ENCODE peak calls at places on chromosomes 16 and 17, in seven cellular contexts. A is H1, K is right lobe of liver, V is gastrocnemius medialis, I is stomach, R is HCT116, S is transverse colon. X is an unnamed sample.
A peak's percentile ranks its signal among the peaks of the same experiment; 100 is the strongest.

GRCh38 chr16:79007614-79008013 is 592.9 kb downstream of the MAF start:
- DNase-seq in R (no peak), I (no peak), K (no peak), V (no peak), A (no peak), S (no peak), X (no peak)

GRCh38 chr16:89570342-89570923 is 5.1 kb upstream of the CPNE7 start:
- DNase-seq in R (no peak), S (no peak), V (no peak), I (no peak), K (no peak), A (no peak), X (no peak)

GRCh38 chr17:60354223-60354622 is 37.7 kb downstream of the USP32 start:
- DNase-seq in I (no peak), A (no peak), S (no peak), V (no peak), R (no peak), K (no peak), X (no peak)

GRCh38 chr17:36657390-36657762 is 56.0 kb downstream of the MRM1 start:
- DNase-seq in K (no peak), R (no peak), A (no peak), V (no peak), I (no peak), S (no peak), X (no peak)

GRCh38 chr17:16459850-16460550 is 32.0 kb downstream of the LRRC75A start:
- DNase-seq in S (no peak), K (no peak), V (no peak), A (no peak), R (no peak), I (no peak), X (no peak)

GRCh38 chr17:151886-152859 is 14.8 kb downstream of the SCGB1C2 start:
- DNase-seq in I (no peak), K (peak; percentile 10), V (no peak), A (no peak), S (no peak), R (no peak), X (peak; percentile 7)

GRCh38 chr16:22284637-22285515 is 12.3 kb upstream of the POLR3E start:
- DNase-seq in S (no peak), A (no peak), I (no peak), V (no peak), R (no peak), K (no peak), X (no peak)

GRCh38 chr16:49473131-49473530 is 99.5 kb downstream of the C16orf78 start:
- DNase-seq in R (no peak), K (no peak), S (no peak), A (no peak), V (no peak), I (peak; percentile 3), X (no peak)

GRCh38 chr16:72991211-72991610 is 56.7 kb downstream of the ZFHX3 start:
- DNase-seq in V (no peak), I (no peak), R (no peak), S (no peak), K (no peak), A (no peak), X (no peak)

GRCh38 chr17:4739122-4740024 is at the start of the genes CXCL16 and ZMYND15:
- DNase-seq in I (peak; percentile 82), R (no peak), V (peak; percentile 19), K (peak; percentile 79), A (no peak), S (peak; percentile 83), X (peak; percentile 68)

GRCh38 chr16:72800524-72800923 is 247.4 kb downstream of the ZFHX3 start:
- DNase-seq in R (no peak), I (no peak), S (no peak), V (no peak), A (no peak), K (no peak), X (no peak)

GRCh38 chr16:28984619-28985135 is at the start of gene LAT:
- DNase-seq in S (peak; percentile 56), V (no peak), I (peak; percentile 40), A (no peak), K (peak; percentile 35), R (no peak), X (no peak)

GRCh38 chr16:27518226-27518625 is 31.5 kb downstream of the GTF3C1 start:
- DNase-seq in V (peak; percentile 62), K (no peak), A (no peak), S (no peak), R (no peak), I (no peak), X (no peak)

GRCh38 chr16:3654249-3654991 is at the start of gene DNASE1:
- DNase-seq in R (peak; percentile 47), A (peak; percentile 61), K (peak; percentile 55), V (peak; percentile 42), I (peak; percentile 66), S (peak; percentile 74), X (peak; percentile 71)

GRCh38 chr17:48997827-48998556 is 807 bp downstream of the IGF2BP1 start:
- DNase-seq in A (no peak), V (no peak), K (no peak), R (no peak), I (no peak), S (no peak), X (no peak)

GRCh38 chr17:65514082-65514481 is 47.4 kb downstream of the AXIN2 start:
- DNase-seq in V (no peak), A (no peak), I (no peak), S (no peak), R (no peak), K (no peak), X (no peak)

GRCh38 chr17:39717660-39718059 is 12.7 kb downstream of the MIEN1 start:
- DNase-seq in A (no peak), V (no peak), S (no peak), R (no peak), I (no peak), K (no peak), X (no peak)

GRCh38 chr17:80451104-80451775 is 25.2 kb downstream of the NPTX1 start:
- DNase-seq in R (no peak), S (no peak), I (no peak), V (no peak), A (no peak), K (no peak), X (no peak)

GRCh38 chr17:76657505-76658386 is 14.2 kb upstream of the ST6GALNAC1 start:
- DNase-seq in S (peak; percentile 34), K (no peak), R (no peak), A (no peak), V (no peak), I (no peak), X (no peak)

GRCh38 chr17:42720996-42721583 is 23.8 kb downstream of the EZH1 start:
- DNase-seq in I (no peak), S (no peak), A (no peak), V (no peak), R (peak; percentile 46), K (no peak), X (peak; percentile 45)

GRCh38 chr17:38982858-38983746 is 15.9 kb upstream of the FBXO47 start:
- DNase-seq in A (peak; percentile 13), I (peak; percentile 49), V (no peak), K (no peak), S (peak; percentile 45), R (peak; percentile 53), X (peak; percentile 57)

GRCh38 chr17:15659236-15659635 is 24.9 kb downstream of the TRIM16 start:
- DNase-seq in A (no peak), K (no peak), R (no peak), I (no peak), V (no peak), S (no peak), X (no peak)

GRCh38 chr17:19781488-19782458 is 33.7 kb upstream of the ALDH3A1 start:
- DNase-seq in I (no peak), S (no peak), K (no peak), A (no peak), V (no peak), R (no peak), X (no peak)

GRCh38 chr17:36117505-36118382 is 14.1 kb downstream of the CCL4 start:
- DNase-seq in V (no peak), A (no peak), S (peak; percentile 34), I (no peak), K (no peak), R (no peak), X (no peak)

GRCh38 chr17:57868007-57868774 is 18.3 kb upstream of the MRPS23 start:
- DNase-seq in A (peak; percentile 58), K (no peak), S (peak; percentile 65), R (peak; percentile 90), I (peak; percentile 43), V (peak; percentile 82), X (peak; percentile 80)

GRCh38 chr17:77281024-77281903 is 140.5 kb downstream of the SEC14L1 start:
- DNase-seq in A (no peak), K (peak; percentile 79), I (peak; percentile 74), R (no peak), S (peak; percentile 73), V (peak; percentile 53), X (peak; percentile 57)

GRCh38 chr17:28325221-28325620 is 6.2 kb downstream of the TMEM97 start:
- DNase-seq in K (no peak), A (no peak), R (no peak), S (no peak), I (no peak), V (no peak), X (no peak)
- H3K36me3 ChIP-seq in K (peaks cover 42% of the 10 kb centered on the region), A (peaks cover 24% of the 10 kb centered on the region), R (peaks cover 14% of the 10 kb centered on the region), S (no peaks in the 10 kb centered on the region), I (peaks cover 44% of the 10 kb centered on the region), V (no peaks in the 10 kb centered on the region), X (peaks cover 31% of the 10 kb centered on the region)

DNA sequence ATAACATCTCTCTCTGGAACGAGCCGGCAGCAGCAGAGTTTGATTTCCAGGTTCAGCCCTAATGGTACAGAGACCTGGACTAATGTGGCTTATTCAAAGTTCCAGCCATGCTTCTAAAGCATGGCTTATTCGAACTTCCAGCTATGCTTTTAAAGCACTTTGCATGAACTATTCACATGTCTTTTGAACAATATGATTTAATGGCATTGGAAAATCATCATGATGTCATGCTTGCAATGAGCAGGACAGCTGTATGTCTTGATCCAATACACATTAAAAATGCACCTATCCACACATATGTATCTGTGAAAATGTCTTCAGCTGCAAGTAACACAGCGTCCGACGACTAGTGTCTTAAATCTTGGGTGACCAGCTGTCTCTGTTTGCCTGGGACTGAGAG is 85.7 kb downstream of the MARF1 start:
- DNase-seq in V (no peak), I (no peak), A (no peak), K (no peak), R (no peak), S (no peak), X (no peak)
- TF ChIP-seq POLR2A in V (no peak), I (no peak), A (no peak), K (no peak), R (no peak), S (no peak), X (no peak)

DNA sequence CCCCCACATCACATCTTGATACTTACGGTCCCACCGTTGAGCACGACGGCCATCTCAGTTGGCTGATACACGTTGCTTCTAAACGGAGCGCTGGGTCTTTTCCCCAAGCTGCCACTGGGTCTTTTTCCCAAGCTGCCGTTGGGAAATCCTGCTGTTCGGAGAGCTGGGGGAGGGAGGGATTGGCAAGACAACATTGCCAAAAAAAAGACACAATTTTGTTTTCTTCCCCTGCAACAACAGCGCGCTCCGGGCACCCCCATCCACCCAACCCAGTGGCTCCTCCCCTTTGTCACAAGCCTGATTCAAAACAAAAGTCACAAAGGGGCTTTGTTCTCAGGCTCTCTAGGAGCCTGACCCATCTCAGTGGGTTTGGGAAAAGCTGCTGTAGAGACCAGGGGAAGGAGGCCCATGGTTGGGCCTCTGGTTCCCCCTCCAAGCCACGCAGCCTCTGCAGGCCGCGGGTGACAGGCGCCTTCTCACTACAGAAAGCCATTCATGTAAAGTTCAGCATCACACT is 22.8 kb downstream of the GPRC5B start:
- DNase-seq in V (no peak), A (no peak), S (no peak), K (no peak), I (no peak), R (no peak), X (no peak)
- H3K4me3 ChIP-seq in V (no peak overlapping the region), A (peak overlapping the region; percentile 34), S (no peak overlapping the region), K (no peak overlapping the region), I (no peak overlapping the region), R (no peak overlapping the region), X (no peak overlapping the region)

GRCh38 chr16:2177101-2177500 is 19.3 kb downstream of the CASKIN1 start:
- DNase-seq in R (no peak), S (no peak), A (no peak), V (no peak), I (no peak), K (no peak), X (no peak)
- H3K36me3 ChIP-seq in R (peaks cover 8% of the 10 kb centered on the region), S (no peaks in the 10 kb centered on the region), A (peaks cover 19% of the 10 kb centered on the region), V (no peaks in the 10 kb centered on the region), I (peaks cover 62% of the 10 kb centered on the region), K (peaks cover 41% of the 10 kb centered on the region), X (peaks cover 52% of the 10 kb centered on the region)